ENCODE peak calls at places on chromosome 9, in nine cellular contexts. J is cardiac muscle cell, M is colonic mucosa, E is mammary epithelial cell, O is K562, V is heart left ventricle, A is GM23338, C is Peyer's patch, F is HCT116. H is an unnamed sample. For H3K4me1, the result is how much of the 10 kb centered on the place peaks cover.

GRCh38 chr9:4538107-4538506 is 47.8 kb downstream of the SLC1A1 start:
- DNase-seq in O (no peak), V (no peak), M (no peak), J (no peak), E (no peak), C (no peak), F (no peak), A (no peak), H (no peak)

GRCh38 chr9:13033959-13034695 is 245.4 kb downstream of the MPDZ start:
- DNase-seq in E (peak), C (peak), O (peak), A (peak), V (peak), J (peak), M (peak), F (peak), H (peak)

GRCh38 chr9:136061405-136061804 is 33.7 kb downstream of the NACC2 start:
- DNase-seq in V (no peak), M (no peak), E (no peak), C (peak), F (no peak), A (no peak), O (no peak), J (no peak), H (no peak)

GRCh38 chr9:113178087-113178486 is 27.3 kb downstream of the SLC31A2 start:
- DNase-seq in E (no peak), F (no peak), V (no peak), J (peak), A (no peak), O (no peak), C (no peak), M (no peak), H (no peak)

GRCh38 chr9:7097040-7097715 is 339.4 kb downstream of the KDM4C start:
- DNase-seq in A (no peak), M (no peak), E (peak), O (no peak), C (no peak), F (no peak), V (no peak), J (no peak), H (no peak)

GRCh38 chr9:114671605-114672004 is 10.4 kb downstream of the TEX48 start:
- DNase-seq in C (no peak), E (no peak), A (no peak), V (no peak), J (no peak), F (no peak), O (no peak), M (no peak), H (no peak)

GRCh38 chr9:12516573-12516972 is 176.6 kb upstream of the TYRP1 start:
- DNase-seq in O (no peak), E (no peak), F (no peak), J (no peak), A (peak), C (no peak), V (no peak), M (no peak), H (no peak)

GRCh38 chr9:85743290-85744128 is 1.8 kb upstream of the AGTPBP1 start:
- DNase-seq in A (peak), F (peak), J (peak), E (peak), V (no peak), O (peak), C (no peak), M (peak), H (no peak)

GRCh38 chr9:35903049-35903448 is 3.0 kb upstream of the HRCT1 start:
- DNase-seq in V (peak), M (peak), C (no peak), A (peak), F (peak), J (peak), O (peak), E (peak), H (no peak)

GRCh38 chr9:112378441-112379176 is 1.3 kb upstream of the HSDL2 start:
- DNase-seq in E (peak), J (no peak), O (no peak), V (no peak), C (peak), A (no peak), M (peak), F (no peak), H (no peak)

GRCh38 chr9:125649315-125649714 is 57.7 kb downstream of the MAPKAP1 start:
- DNase-seq in J (peak), V (no peak), A (no peak), M (no peak), O (no peak), E (peak), C (no peak), F (peak), H (no peak)

GRCh38 chr9:98022447-98022846 is 34.1 kb upstream of the NANS start:
- DNase-seq in O (no peak), V (no peak), E (no peak), A (no peak), F (no peak), C (no peak), M (no peak), J (no peak), H (no peak)

GRCh38 chr9:127698985-127699670 is 7.7 kb upstream of the CFAP157 start:
- DNase-seq in C (peak), J (peak), O (peak), F (peak), M (peak), E (peak), A (peak), V (peak), H (peak)

GRCh38 chr9:121893787-121894186 is 199.3 kb downstream of the TTLL11 start:
- DNase-seq in V (no peak), O (no peak), C (no peak), M (no peak), F (no peak), J (no peak), A (no peak), E (no peak), H (no peak)

GRCh38 chr9:113988951-113989780 is 88.9 kb downstream of the AMBP start:
- DNase-seq in J (peak), M (no peak), O (no peak), E (no peak), A (no peak), V (no peak), C (peak), F (no peak), H (no peak)

GRCh38 chr9:97925497-97926334 is 3.4 kb upstream of the TRMO start:
- DNase-seq in O (no peak), E (no peak), J (no peak), F (no peak), A (no peak), C (no peak), M (no peak), V (no peak), H (no peak)

GRCh38 chr9:93960221-93960970 is 5.2 kb upstream of the BARX1 start:
- DNase-seq in C (peak), M (peak), O (no peak), E (no peak), J (no peak), V (no peak), F (no peak), A (peak), H (peak)

GRCh38 chr9:99606955-99607354 is 214.7 kb upstream of the NR4A3 start:
- DNase-seq in F (no peak), J (no peak), V (no peak), E (no peak), O (no peak), A (no peak), C (no peak), M (no peak), H (no peak)

GRCh38 chr9:122190597-122191381 is 31.1 kb downstream of the MORN5 start:
- DNase-seq in M (peak), A (no peak), C (no peak), V (no peak), O (no peak), J (no peak), E (peak), F (no peak), H (peak)

GRCh38 chr9:20550326-20550725 is 72.0 kb downstream of the MLLT3 start:
- DNase-seq in M (no peak), J (no peak), F (no peak), C (no peak), E (no peak), V (no peak), A (no peak), O (no peak), H (no peak)

GRCh38 chr9:20551236-20551635 is 71.1 kb downstream of the MLLT3 start:
- DNase-seq in J (no peak), C (no peak), F (no peak), E (peak), V (no peak), M (no peak), A (no peak), O (no peak), H (no peak)

GRCh38 chr9:20551835-20552234 is 70.5 kb downstream of the MLLT3 start:
- DNase-seq in C (no peak), V (no peak), O (no peak), E (no peak), M (peak), J (no peak), A (no peak), F (no peak), H (no peak)

GRCh38 chr9:20553750-20554149 is 68.5 kb downstream of the MLLT3 start:
- DNase-seq in M (no peak), F (no peak), C (no peak), O (no peak), J (no peak), E (no peak), V (no peak), A (no peak), H (no peak)

GRCh38 chr9:20552874-20553624 is 69.2 kb downstream of the MLLT3 start:
- DNase-seq in A (no peak), M (no peak), J (peak), E (no peak), V (no peak), O (no peak), C (no peak), F (no peak), H (no peak)
- TF ChIP-seq CTCF in A (peak), M (no peak), J (peak), E (no peak), V (peak), O (no peak), C (no peak), F (peak), H (peak)

DNA sequence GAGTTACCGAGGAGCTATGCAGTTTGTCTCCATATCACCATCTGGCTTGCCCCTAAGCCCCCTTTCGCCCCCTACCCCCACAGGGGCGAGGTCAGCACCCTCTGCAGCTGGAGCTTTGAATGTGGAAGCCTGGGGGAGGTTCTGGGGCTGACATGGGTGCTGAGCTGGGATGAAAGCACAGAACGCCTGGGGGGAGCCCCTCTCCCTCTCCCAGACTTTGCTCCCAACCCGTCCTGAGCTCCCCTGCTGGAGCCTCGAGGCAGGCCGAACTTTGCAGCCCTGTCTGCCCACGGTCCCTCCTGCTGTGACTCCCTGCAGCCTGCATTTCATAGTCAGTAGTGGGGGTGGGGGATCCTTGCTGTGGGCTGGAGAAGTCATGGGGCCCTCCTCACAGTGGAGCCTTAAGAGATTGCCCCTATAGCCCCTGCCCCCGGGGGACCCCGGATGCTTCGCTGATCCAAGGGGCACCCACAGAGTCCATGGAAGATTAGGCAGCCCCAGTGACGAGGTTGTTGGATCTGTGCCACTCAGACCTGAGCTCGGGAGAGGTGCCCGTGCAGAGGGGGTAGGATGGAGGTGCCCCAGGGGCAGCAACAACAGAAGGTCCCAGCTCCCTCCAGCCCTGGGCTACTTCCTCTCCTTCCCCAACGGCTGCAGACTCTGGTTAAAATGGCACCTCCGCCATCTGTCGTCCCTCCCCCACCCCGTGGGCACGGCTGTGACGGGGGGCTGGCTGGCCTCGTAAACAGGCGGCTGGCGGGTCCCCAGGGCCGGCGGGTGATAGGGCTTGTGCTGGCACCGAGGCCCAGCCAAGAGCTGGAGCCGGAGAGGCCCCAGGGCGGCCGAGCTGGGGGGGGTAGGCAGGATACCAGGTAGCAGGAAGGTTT is 162.0 kb downstream of the C9orf50 start:
- DNase-seq in J (no peak), F (no peak), C (peak), M (peak), V (peak), O (no peak), E (no peak), A (peak), H (peak)
- H3K4me1 ChIP-seq in J (under half), F (half or more), C (under half), M (under half), V (under half), O (under half), E (under half), A (under half), H (under half)

DNA sequence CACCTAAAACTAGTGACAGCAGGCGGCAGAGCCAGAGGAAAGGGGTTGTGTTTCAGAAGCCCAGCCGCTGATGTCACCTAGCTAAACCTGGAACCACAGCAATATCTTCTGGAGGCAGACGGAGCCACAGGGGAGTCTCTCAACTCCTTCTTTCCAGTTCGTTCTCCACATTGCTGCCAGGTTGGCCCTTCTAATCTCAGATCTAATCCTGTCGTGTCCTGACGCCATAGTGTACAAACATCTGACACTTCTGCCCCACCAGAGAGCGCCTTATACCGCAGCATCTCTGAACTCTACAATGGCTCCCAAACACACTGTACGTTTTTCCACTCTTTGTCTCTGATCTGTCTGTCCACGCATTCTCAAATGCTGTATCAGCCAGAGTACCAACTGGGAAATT is 240.0 kb downstream of the SMARCA2 start:
- DNase-seq in C (no peak), O (peak), F (no peak), M (no peak), E (no peak), A (peak), V (no peak), J (peak), H (no peak)
- TF ChIP-seq CTCF in C (no peak), O (no peak), F (no peak), M (no peak), E (no peak), A (peak), V (no peak), J (peak), H (no peak)

GRCh38 chr9:69577123-69577522 is 95.0 kb downstream of the APBA1 start:
- DNase-seq in V (no peak), F (no peak), E (no peak), C (no peak), M (no peak), A (no peak), J (no peak), O (no peak), H (no peak)

GRCh38 chr9:69570091-69570451 is 102.1 kb downstream of the APBA1 start:
- DNase-seq in M (no peak), O (no peak), A (no peak), F (no peak), J (no peak), C (no peak), V (no peak), E (no peak), H (no peak)

GRCh38 chr9:69573666-69574456 is 98.3 kb downstream of the APBA1 start:
- DNase-seq in C (no peak), A (no peak), V (no peak), J (peak), F (no peak), E (peak), M (no peak), O (no peak), H (no peak)

GRCh38 chr9:69571032-69571431 is 101.1 kb downstream of the APBA1 start:
- DNase-seq in F (no peak), O (no peak), M (no peak), J (no peak), A (no peak), E (peak), C (no peak), V (no peak), H (no peak)

GRCh38 chr9:69572611-69573010 is 99.6 kb downstream of the APBA1 start:
- DNase-seq in E (peak), V (no peak), F (no peak), C (no peak), O (no peak), J (peak), A (no peak), M (no peak), H (no peak)
- H3K4me1 ChIP-seq in E (under half), V (under half), F (under half), C (under half), O (under half), J (under half), A (under half), M (under half), H (under half)

GRCh38 chr9:110426052-110426709 is 88.5 kb upstream of the TXNDC8 start:
- DNase-seq in M (no peak), V (no peak), E (peak), O (no peak), J (peak), F (no peak), C (no peak), A (no peak), H (no peak)
- TF ChIP-seq CTCF in M (peak), V (peak), E (peak), O (no peak), J (peak), F (peak), C (no peak), A (peak), H (no peak)

GRCh38 chr9:108784128-108784490 is 71.7 kb downstream of the ACTL7B start:
- DNase-seq in A (no peak), C (no peak), M (no peak), V (no peak), E (no peak), J (no peak), O (no peak), F (no peak), H (no peak)
- H3K4me1 ChIP-seq in A (under half), C (under half), M (under half), V (under half), E (under half), J (under half), O (under half), F (under half), H (under half)

GRCh38 chr9:70987986-70988385 is 133.4 kb downstream of the TRPM3 start:
- DNase-seq in C (no peak), E (no peak), M (no peak), O (no peak), F (no peak), V (no peak), J (peak), A (no peak), H (no peak)
- TF ChIP-seq CTCF in C (no peak), E (no peak), M (no peak), O (no peak), F (no peak), V (no peak), J (no peak), A (no peak), H (no peak)

H was measured in upper lobe of left lung.